ENCODE peak calls at places on chromosome 21, in seven cellular contexts. E is heart left ventricle, X is thoracic aorta, L is sigmoid colon, F is RWPE2, Q is MM.1S, K is right lobe of liver. Y is an unnamed sample.

GRCh38 chr21:23014021-23014420 is 2015.8 kb downstream of the NCAM2 start:
- DNase-seq in E (no peak), X (no peak), L (no peak), F (no peak), Q (no peak), K (no peak), Y (no peak)

GRCh38 chr21:21163904-21164303 is 165.7 kb downstream of the NCAM2 start:
- DNase-seq in E (peak; percentile 34), X (no peak), L (peak; percentile 70), F (no peak), Q (peak; percentile 64), K (no peak), Y (no peak)

GRCh38 chr21:22554690-22555316 is 1556.6 kb downstream of the NCAM2 start:
- DNase-seq in E (no peak), X (no peak), L (no peak), F (no peak), Q (no peak), K (no peak), Y (no peak)

GRCh38 chr21:39108291-39109162 is 74.7 kb downstream of the PSMG1 start:
- DNase-seq in E (no peak), X (no peak), L (no peak), F (no peak), Q (no peak), K (no peak), Y (no peak)

GRCh38 chr21:37986000-37986399 is 69.7 kb upstream of the KCNJ6 start:
- DNase-seq in E (no peak), X (no peak), L (no peak), F (no peak), Q (no peak), K (no peak), Y (no peak)

GRCh38 chr21:17613242-17613676 is 558 bp upstream of the BTG3 start:
- DNase-seq in E (peak; percentile 49), X (peak; percentile 14), L (peak; percentile 88), F (no peak), Q (no peak), K (no peak), Y (peak; percentile 87)

GRCh38 chr21:17044696-17045095 is 468.1 kb upstream of the CXADR start:
- DNase-seq in E (no peak), X (no peak), L (no peak), F (no peak), Q (no peak), K (no peak), Y (no peak)

GRCh38 chr21:33202464-33203363 is 27.0 kb upstream of the IFNAR2 start:
- DNase-seq in E (no peak), X (no peak), L (no peak), F (no peak), Q (no peak), K (no peak), Y (no peak)

GRCh38 chr21:39003982-39004775 is 179.1 kb downstream of the PSMG1 start:
- DNase-seq in E (no peak), X (peak; percentile 56), L (no peak), F (no peak), Q (no peak), K (no peak), Y (no peak)

GRCh38 chr21:16071761-16072160 is 342.0 kb downstream of the USP25 start:
- DNase-seq in E (no peak), X (no peak), L (no peak), F (no peak), Q (no peak), K (no peak), Y (no peak)

GRCh38 chr21:20645344-20645743 is 352.9 kb upstream of the NCAM2 start:
- DNase-seq in E (no peak), X (no peak), L (no peak), F (no peak), Q (no peak), K (no peak), Y (no peak)

GRCh38 chr21:15183712-15184353 is 119.0 kb upstream of the NRIP1 start:
- DNase-seq in E (no peak), X (no peak), L (no peak), F (no peak), Q (no peak), K (no peak), Y (no peak)

GRCh38 chr21:41170442-41170841 is 2.5 kb downstream of the BACE2 start:
- DNase-seq in E (peak; percentile 45), X (no peak), L (no peak), F (no peak), Q (peak; percentile 42), K (peak; percentile 34), Y (no peak)

GRCh38 chr21:25457411-25457810 is 149.9 kb downstream of the MRPL39 start:
- DNase-seq in E (no peak), X (no peak), L (no peak), F (no peak), Q (peak; percentile 89), K (no peak), Y (no peak)

GRCh38 chr21:24367936-24368335 is 1239.3 kb downstream of the MRPL39 start:
- DNase-seq in E (no peak), X (no peak), L (no peak), F (no peak), Q (no peak), K (no peak), Y (no peak)

GRCh38 chr21:16427587-16428087 is 697.9 kb downstream of the USP25 start:
- DNase-seq in E (no peak), X (no peak), L (no peak), F (no peak), Q (no peak), K (no peak), Y (no peak)

GRCh38 chr21:17532292-17532691 is 19.4 kb downstream of the CXADR start:
- DNase-seq in E (no peak), X (no peak), L (no peak), F (no peak), Q (no peak), K (no peak), Y (no peak)

GRCh38 chr21:40054403-40054802 is 187.2 kb downstream of the PCP4 start:
- DNase-seq in E (no peak), X (peak; percentile 55), L (peak; percentile 94), F (no peak), Q (peak; percentile 63), K (no peak), Y (peak; percentile 88)

GRCh38 chr21:40041446-40041845 is 174.2 kb downstream of the PCP4 start:
- DNase-seq in E (no peak), X (no peak), L (no peak), F (no peak), Q (peak; percentile 57), K (no peak), Y (no peak)

GRCh38 chr21:43720539-43721224 is 1.8 kb downstream of the PDXK start:
- DNase-seq in E (no peak), X (no peak), L (no peak), F (no peak), Q (no peak), K (no peak), Y (no peak)

GRCh38 chr21:43726686-43727570 is 8.0 kb downstream of the PDXK start:
- DNase-seq in E (peak; percentile 68), X (no peak), L (no peak), F (no peak), Q (no peak), K (no peak), Y (peak; percentile 81)

GRCh38 chr21:43721225-43721605 is 2.3 kb downstream of the PDXK start:
- DNase-seq in E (no peak), X (no peak), L (no peak), F (no peak), Q (no peak), K (no peak), Y (no peak)

GRCh38 chr21:43721939-43722338 is 3.0 kb downstream of the PDXK start:
- DNase-seq in E (no peak), X (no peak), L (no peak), F (peak; percentile 69), Q (no peak), K (no peak), Y (no peak)

DNA sequence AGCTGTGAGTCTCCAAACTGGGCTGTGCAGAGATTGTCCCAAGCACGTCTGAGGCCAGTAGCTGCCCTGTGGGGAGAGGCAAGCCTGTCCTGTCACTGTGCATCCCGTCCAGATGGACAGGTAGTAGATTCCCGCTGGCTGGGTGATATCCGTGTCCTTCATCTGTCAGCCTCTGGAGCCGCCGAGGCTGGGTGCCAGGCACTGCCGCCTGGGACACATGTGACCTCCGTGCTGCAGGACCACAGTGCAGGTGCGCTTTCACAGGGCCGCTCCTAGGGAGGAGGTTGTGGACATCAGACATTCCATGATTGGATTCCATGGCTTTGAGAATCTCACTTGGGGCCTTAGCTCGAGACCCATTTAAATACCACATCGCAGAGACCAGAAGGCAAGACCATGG is 4.7 kb downstream of the PDXK start:
- DNase-seq in E (no peak), X (no peak), L (no peak), F (no peak), Q (no peak), K (no peak), Y (no peak)
- H3K4me1 ChIP-seq in E (peaks cover 27% of the 10 kb centered on the region), X (peaks cover 68% of the 10 kb centered on the region), L (peaks cover 66% of the 10 kb centered on the region), F (peaks cover 58% of the 10 kb centered on the region), Q (peaks cover 16% of the 10 kb centered on the region), K (peaks cover 20% of the 10 kb centered on the region), Y (peaks cover 79% of the 10 kb centered on the region)

GRCh38 chr21:44932366-44933181 is 7.3 kb upstream of the SLX9 start:
- DNase-seq in E (peak; percentile 61), X (no peak), L (no peak), F (no peak), Q (no peak), K (peak; percentile 78), Y (peak; percentile 75)
- TF ChIP-seq CTCF in E (peak; percentile 54), X (peak; percentile 39), L (peak; percentile 75), F (peak; percentile 85), Q (peak; percentile 11), K (peak; percentile 60), Y (peak; percentile 59)

DNA sequence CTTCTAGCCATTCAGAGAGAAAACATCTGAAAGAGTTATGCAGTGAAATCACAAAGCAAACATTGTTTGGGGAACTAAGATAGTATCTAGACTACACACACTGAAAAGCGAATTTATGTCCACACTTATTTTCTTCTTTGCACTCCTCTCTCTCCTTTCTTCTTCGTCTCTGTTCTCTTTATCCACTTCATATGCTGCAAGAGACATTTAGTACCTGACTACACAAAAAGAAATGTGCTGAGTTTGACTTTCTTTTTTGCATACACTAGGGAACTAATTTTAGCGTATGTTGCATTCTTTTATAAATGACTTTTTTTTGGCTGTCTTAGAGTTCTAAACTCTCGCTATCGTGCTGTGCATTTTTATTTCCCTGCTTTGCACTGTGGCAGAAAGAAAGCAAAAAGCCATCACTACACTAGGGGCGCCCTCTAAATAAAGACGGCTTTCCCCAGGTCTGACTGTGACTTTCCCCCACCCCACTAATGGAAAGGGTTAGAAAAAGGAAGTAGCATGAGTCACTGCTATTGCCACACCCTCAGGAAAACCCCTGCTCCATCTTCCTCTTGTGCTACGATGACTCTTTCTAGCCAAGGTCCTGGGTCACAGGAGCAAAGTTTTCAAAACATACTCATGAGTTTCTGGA is 65.7 kb downstream of the MAP3K7CL start:
- DNase-seq in E (no peak), X (peak; percentile 53), L (peak; percentile 66), F (peak; percentile 69), Q (peak; percentile 79), K (no peak), Y (peak; percentile 49)
- H3K4me1 ChIP-seq in E (no peaks in the 10 kb centered on the region), X (peaks cover 19% of the 10 kb centered on the region), L (peaks cover 23% of the 10 kb centered on the region), F (peaks cover 27% of the 10 kb centered on the region), Q (peaks cover 11% of the 10 kb centered on the region), K (no peaks in the 10 kb centered on the region), Y (peaks cover 32% of the 10 kb centered on the region)

GRCh38 chr21:45409466-45410150 is 4.6 kb downstream of the COL18A1 start:
- DNase-seq in E (peak; percentile 80), X (no peak), L (peak; percentile 74), F (peak; percentile 78), Q (no peak), K (peak; percentile 83), Y (no peak)
- TF ChIP-seq CTCF in E (no peak), X (no peak), L (no peak), F (no peak), Q (no peak), K (peak; percentile 20), Y (no peak)

GRCh38 chr21:31731802-31732537 is at the start of gene SCAF4:
- DNase-seq in E (peak; percentile 95), X (peak; percentile 43), L (peak; percentile 94), F (peak; percentile 84), Q (peak; percentile 96), K (peak; percentile 94), Y (peak; percentile 94)
- H3K4me1 ChIP-seq in E (peaks cover 19% of the 10 kb centered on the region), X (peaks cover 44% of the 10 kb centered on the region), L (peaks cover 53% of the 10 kb centered on the region), F (peaks cover 27% of the 10 kb centered on the region), Q (peaks cover 32% of the 10 kb centered on the region), K (no peaks in the 10 kb centered on the region), Y (peaks cover 49% of the 10 kb centered on the region)

Y was measured in lower lobe of right lung.